ENCODE peak calls at places on chromosomes 13 and 19, in five cellular contexts. A, Q, W, O and B are unnamed samples.

GRCh38 chr13:99361197-99361596 is 54.0 kb upstream of the GPR183 start:
- DNase-seq in W (no peak), Q (no peak), O (no peak), A (no peak), B (no peak)

GRCh38 chr19:51887522-51888498 is at the start of gene ZNF577:
- DNase-seq in Q (peak), W (peak), A (peak), O (peak), B (no peak)

GRCh38 chr19:58553799-58554493 is 959 bp downstream of the CHMP2A start:
- DNase-seq in A (no peak), Q (no peak), W (peak), O (no peak), B (no peak)

GRCh38 chr13:114225610-114226009 is 9.1 kb upstream of the CDC16 start:
- DNase-seq in O (no peak), W (no peak), A (no peak), Q (no peak), B (no peak)

GRCh38 chr13:50069255-50069654 is 54.0 kb downstream of the KCNRG start:
- DNase-seq in W (no peak), O (no peak), Q (no peak), A (no peak), B (no peak)

GRCh38 chr19:313988-314815 is 23.0 kb upstream of the PLPP2 start:
- DNase-seq in W (no peak), O (no peak), Q (no peak), A (no peak), B (no peak)

GRCh38 chr13:112907916-112908315 is 61.1 kb upstream of the MCF2L start:
- DNase-seq in O (no peak), Q (no peak), A (no peak), W (no peak), B (no peak)

GRCh38 chr13:28423010-28423409 is 71.9 kb downstream of the FLT1 start:
- DNase-seq in O (no peak), A (no peak), Q (no peak), W (peak), B (peak)

GRCh38 chr19:17997969-17998826 is 9.8 kb upstream of the ARRDC2 start:
- DNase-seq in W (no peak), O (no peak), A (no peak), Q (no peak), B (peak)

GRCh38 chr13:42883771-42884170 is 102.4 kb downstream of the FAM216B start:
- DNase-seq in Q (no peak), W (no peak), A (peak), O (peak), B (no peak)

GRCh38 chr19:37977992-37978391 is 71.0 kb downstream of the SIPA1L3 start:
- DNase-seq in Q (no peak), A (peak), W (no peak), O (no peak), B (no peak)

GRCh38 chr19:51075998-51076397 is 6.7 kb downstream of the KLK14 start:
- DNase-seq in A (no peak), O (no peak), Q (no peak), W (no peak), B (no peak)

GRCh38 chr13:97221989-97222700 is at the start of gene MBNL2:
- DNase-seq in A (peak), W (peak), Q (peak), O (peak), B (peak)

GRCh38 chr13:96744665-96745331 is 249.5 kb downstream of the OXGR1 start:
- DNase-seq in A (no peak), W (no peak), Q (no peak), O (no peak), B (no peak)

GRCh38 chr19:38735257-38735686 is 9.0 kb downstream of the CAPN12 start:
- DNase-seq in Q (no peak), A (no peak), O (no peak), W (peak), B (no peak)

GRCh38 chr19:14703833-14704232 is 14.0 kb downstream of the ZNF333 start:
- DNase-seq in Q (no peak), O (no peak), A (no peak), W (no peak), B (no peak)